ENCODE peak calls at places on chromosomes 1 and 21, in seven cellular contexts. One of them, this sample, is unnamed.

GRCh38 chr1:234776256-234776874 is 166.4 kb upstream of the IRF2BP2 start:
- DNase-seq in NB4: peak
- DNase-seq in CD8-positive, alpha-beta T cell: no peak
- DNase-seq in pancreas: no peak
- DNase-seq in body of pancreas: no peak
- DNase-seq in breast epithelium: peak
- DNase-seq in uterus: no peak
- DNase-seq in this sample: no peak

GRCh38 chr21:41627428-41627827 is 119.5 kb upstream of the TMPRSS2 start:
- DNase-seq in NB4: no peak
- DNase-seq in CD8-positive, alpha-beta T cell: no peak
- DNase-seq in pancreas: no peak
- DNase-seq in body of pancreas: no peak
- DNase-seq in breast epithelium: no peak
- DNase-seq in uterus: no peak
- DNase-seq in this sample: peak

GRCh38 chr21:31557956-31558838 is 101.3 kb upstream of the SOD1 start:
- DNase-seq in NB4: no peak
- DNase-seq in CD8-positive, alpha-beta T cell: peak
- DNase-seq in pancreas: peak
- DNase-seq in body of pancreas: peak
- DNase-seq in breast epithelium: no peak
- DNase-seq in uterus: no peak
- DNase-seq in this sample: no peak

GRCh38 chr1:2528966-2529750 is 905 bp downstream of the HES5 start:
- DNase-seq in NB4: peak
- DNase-seq in CD8-positive, alpha-beta T cell: peak
- DNase-seq in pancreas: peak
- DNase-seq in body of pancreas: peak
- DNase-seq in breast epithelium: no peak
- DNase-seq in uterus: no peak
- DNase-seq in this sample: no peak

GRCh38 chr1:241167121-241167619 is 189.8 kb downstream of the RGS7 start:
- DNase-seq in NB4: no peak
- DNase-seq in CD8-positive, alpha-beta T cell: no peak
- DNase-seq in pancreas: no peak
- DNase-seq in body of pancreas: no peak
- DNase-seq in breast epithelium: no peak
- DNase-seq in uterus: no peak
- DNase-seq in this sample: no peak

GRCh38 chr1:159076753-159077656 is at the start of gene AIM2:
- DNase-seq in NB4: peak
- DNase-seq in CD8-positive, alpha-beta T cell: peak
- DNase-seq in pancreas: no peak
- DNase-seq in body of pancreas: peak
- DNase-seq in breast epithelium: no peak
- DNase-seq in uterus: no peak
- DNase-seq in this sample: peak

GRCh38 chr21:29190920-29191319 is 60.5 kb downstream of the MAP3K7CL start:
- DNase-seq in NB4: peak
- DNase-seq in CD8-positive, alpha-beta T cell: no peak
- DNase-seq in pancreas: no peak
- DNase-seq in body of pancreas: no peak
- DNase-seq in breast epithelium: no peak
- DNase-seq in uterus: no peak
- DNase-seq in this sample: no peak

GRCh38 chr1:54109131-54110105 is 43.4 kb downstream of the CDCP2 start:
- DNase-seq in NB4: no peak
- DNase-seq in CD8-positive, alpha-beta T cell: no peak
- DNase-seq in pancreas: no peak
- DNase-seq in body of pancreas: no peak
- DNase-seq in breast epithelium: no peak
- DNase-seq in uterus: no peak
- DNase-seq in this sample: no peak

GRCh38 chr1:117643601-117644000 is 37.8 kb downstream of the TENT5C start:
- DNase-seq in NB4: no peak
- DNase-seq in CD8-positive, alpha-beta T cell: no peak
- DNase-seq in pancreas: no peak
- DNase-seq in body of pancreas: no peak
- DNase-seq in breast epithelium: no peak
- DNase-seq in uterus: no peak
- DNase-seq in this sample: no peak

GRCh38 chr1:110248746-110249145 is 38.6 kb downstream of the KCNC4 start:
- DNase-seq in NB4: no peak
- DNase-seq in CD8-positive, alpha-beta T cell: no peak
- DNase-seq in pancreas: no peak
- DNase-seq in body of pancreas: no peak
- DNase-seq in breast epithelium: no peak
- DNase-seq in uterus: no peak
- DNase-seq in this sample: no peak

GRCh38 chr1:64242895-64243756 is 39.7 kb downstream of the UBE2U start:
- DNase-seq in NB4: peak
- DNase-seq in CD8-positive, alpha-beta T cell: no peak
- DNase-seq in pancreas: no peak
- DNase-seq in body of pancreas: no peak
- DNase-seq in breast epithelium: no peak
- DNase-seq in uterus: no peak
- DNase-seq in this sample: peak
- TF ChIP-seq CTCF in NB4: peak
- TF ChIP-seq CTCF in CD8-positive, alpha-beta T cell: peak
- TF ChIP-seq CTCF in pancreas: peak
- TF ChIP-seq CTCF in body of pancreas: peak
- TF ChIP-seq CTCF in breast epithelium: no peak
- TF ChIP-seq CTCF in uterus: peak
- TF ChIP-seq CTCF in this sample: peak

GRCh38 chr1:18532390-18533170 is 51.9 kb downstream of the KLHDC7A start:
- DNase-seq in NB4: no peak
- DNase-seq in CD8-positive, alpha-beta T cell: no peak
- DNase-seq in pancreas: no peak
- DNase-seq in body of pancreas: no peak
- DNase-seq in breast epithelium: no peak
- DNase-seq in uterus: no peak
- DNase-seq in this sample: no peak

GRCh38 chr1:18529714-18530113 is 49.0 kb downstream of the KLHDC7A start:
- DNase-seq in NB4: no peak
- DNase-seq in CD8-positive, alpha-beta T cell: no peak
- DNase-seq in pancreas: no peak
- DNase-seq in body of pancreas: no peak
- DNase-seq in breast epithelium: no peak
- DNase-seq in uterus: no peak
- DNase-seq in this sample: no peak

GRCh38 chr1:18531503-18531845 is 50.7 kb downstream of the KLHDC7A start:
- DNase-seq in NB4: no peak
- DNase-seq in CD8-positive, alpha-beta T cell: no peak
- DNase-seq in pancreas: no peak
- DNase-seq in body of pancreas: no peak
- DNase-seq in breast epithelium: no peak
- DNase-seq in uterus: no peak
- DNase-seq in this sample: no peak

GRCh38 chr1:18528616-18529015 is 47.9 kb downstream of the KLHDC7A start:
- DNase-seq in NB4: no peak
- DNase-seq in CD8-positive, alpha-beta T cell: no peak
- DNase-seq in pancreas: no peak
- DNase-seq in body of pancreas: no peak
- DNase-seq in breast epithelium: no peak
- DNase-seq in uterus: no peak
- DNase-seq in this sample: no peak

DNA sequence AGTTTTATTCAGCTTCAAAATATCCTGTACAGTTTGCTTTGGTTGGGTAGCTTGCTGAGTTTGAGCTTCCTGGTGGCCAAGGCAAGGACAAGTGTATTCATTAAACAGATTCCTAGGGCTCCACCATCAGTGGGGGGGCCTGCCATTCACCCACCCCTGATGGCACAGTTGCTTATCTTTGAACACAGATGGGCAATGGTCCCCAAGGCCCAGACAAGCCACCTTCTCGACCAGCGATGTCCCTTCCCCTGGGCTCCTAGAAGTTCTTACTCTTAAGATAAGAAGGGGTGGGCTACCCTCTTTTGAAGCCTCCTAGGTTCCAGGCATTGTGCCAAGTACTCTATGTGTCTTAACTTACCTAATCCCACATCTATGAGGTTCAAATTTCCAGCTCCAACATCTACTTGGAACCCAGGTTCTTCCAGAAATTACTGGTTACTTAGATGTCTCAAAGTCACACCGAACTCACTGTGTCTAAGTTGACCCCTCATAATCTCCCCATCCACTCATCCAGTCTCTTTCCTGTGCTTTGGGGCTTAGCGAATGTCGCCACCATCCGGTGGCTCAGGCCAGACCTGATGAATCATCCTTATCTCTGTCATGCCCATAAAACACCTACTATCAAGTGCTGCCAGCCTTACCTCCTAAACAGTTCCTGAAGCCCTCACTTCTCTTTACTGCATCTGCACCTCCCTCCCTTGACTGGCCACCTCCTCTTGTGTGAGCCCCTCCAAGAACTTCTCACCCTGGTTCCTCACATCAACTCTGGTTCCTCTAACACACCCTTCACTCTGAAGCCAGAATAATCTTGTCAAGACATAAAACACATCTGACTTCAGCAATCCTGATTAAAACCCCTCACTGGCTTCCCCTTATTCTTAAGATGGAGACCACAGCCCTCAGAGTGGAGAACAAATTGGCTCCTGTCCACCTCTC is 50.1 kb downstream of the KLHDC7A start:
- DNase-seq in NB4: peak
- DNase-seq in CD8-positive, alpha-beta T cell: no peak
- DNase-seq in pancreas: no peak
- DNase-seq in body of pancreas: no peak
- DNase-seq in breast epithelium: no peak
- DNase-seq in uterus: no peak
- DNase-seq in this sample: no peak
- TF ChIP-seq CTCF in NB4: peak
- TF ChIP-seq CTCF in CD8-positive, alpha-beta T cell: no peak
- TF ChIP-seq CTCF in pancreas: no peak
- TF ChIP-seq CTCF in body of pancreas: peak
- TF ChIP-seq CTCF in breast epithelium: no peak
- TF ChIP-seq CTCF in uterus: no peak
- TF ChIP-seq CTCF in this sample: no peak

DNA sequence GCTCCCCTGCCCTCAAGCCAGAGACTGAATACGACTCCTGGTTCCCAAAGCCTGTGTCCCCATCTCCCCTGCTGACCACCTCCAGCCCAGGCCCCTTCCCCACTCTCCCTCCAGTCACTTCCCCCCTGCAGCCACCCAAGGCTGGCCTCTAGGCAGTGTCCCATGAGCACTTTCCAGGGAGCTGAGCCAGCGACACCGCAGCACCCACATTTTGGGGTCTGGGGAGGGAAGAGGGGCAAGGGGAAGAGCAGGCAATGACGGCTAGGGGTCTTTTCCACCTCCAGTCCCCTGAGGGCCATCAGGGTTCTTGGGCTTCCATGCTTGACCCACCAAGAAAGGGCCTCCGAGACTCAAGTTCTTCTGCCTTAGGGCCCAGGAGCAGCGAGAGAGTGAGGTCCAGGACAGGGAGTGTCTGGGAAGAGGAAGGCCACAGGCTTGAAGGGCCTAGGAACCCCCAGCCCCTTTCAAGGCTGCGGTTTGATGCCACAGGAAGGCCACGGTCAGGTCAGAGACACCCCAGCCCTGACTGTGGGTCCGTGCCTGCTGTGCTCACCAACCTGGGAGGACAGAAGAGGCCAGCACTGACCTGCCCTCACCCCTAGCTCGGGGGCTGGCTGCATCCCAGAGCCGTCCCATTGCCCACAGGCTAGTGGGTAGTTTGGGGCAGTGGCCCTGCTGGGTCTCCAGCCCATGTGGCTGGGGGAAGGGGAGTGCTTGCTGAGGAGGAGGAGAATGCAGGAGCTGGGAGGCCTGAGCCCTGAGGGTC is 54.6 kb downstream of the WNT9A start:
- DNase-seq in NB4: no peak
- DNase-seq in CD8-positive, alpha-beta T cell: peak
- DNase-seq in pancreas: no peak
- DNase-seq in body of pancreas: peak
- DNase-seq in breast epithelium: peak
- DNase-seq in uterus: no peak
- DNase-seq in this sample: no peak
- TF ChIP-seq CTCF in NB4: no peak
- TF ChIP-seq CTCF in CD8-positive, alpha-beta T cell: no peak
- TF ChIP-seq CTCF in pancreas: no peak
- TF ChIP-seq CTCF in body of pancreas: no peak
- TF ChIP-seq CTCF in breast epithelium: no peak
- TF ChIP-seq CTCF in uterus: no peak
- TF ChIP-seq CTCF in this sample: no peak

GRCh38 chr1:167401260-167401873 is 117.0 kb downstream of the CD247 start:
- DNase-seq in NB4: peak
- DNase-seq in CD8-positive, alpha-beta T cell: peak
- DNase-seq in pancreas: peak
- DNase-seq in body of pancreas: peak
- DNase-seq in breast epithelium: peak
- DNase-seq in uterus: no peak
- DNase-seq in this sample: peak
- TF ChIP-seq CTCF in NB4: peak
- TF ChIP-seq CTCF in CD8-positive, alpha-beta T cell: peak
- TF ChIP-seq CTCF in pancreas: no peak
- TF ChIP-seq CTCF in body of pancreas: peak
- TF ChIP-seq CTCF in breast epithelium: no peak
- TF ChIP-seq CTCF in uterus: peak
- TF ChIP-seq CTCF in this sample: peak